ENCODE peak calls at places on chromosomes 6 and 20, in eight cellular contexts. J is CD4-positive, CD25-positive, alpha-beta regulatory T cell; V is AG04449; K is mesendoderm; L is trophoblast cell; G is tibial nerve; T is cardiac fibroblast; Z is choroid plexus epithelial cell. B is an unnamed sample.

GRCh38 chr6:108562503-108562993 is 1.8 kb downstream of the FOXO3 start:
- DNase-seq in J (no peak), V (no peak), K (peak), L (peak), G (peak), T (peak), Z (peak), B (peak)

GRCh38 chr20:41245086-41245707 is 72.3 kb downstream of the ZHX3 start:
- DNase-seq in J (no peak), V (no peak), K (no peak), L (no peak), G (no peak), T (peak), Z (peak), B (peak)

GRCh38 chr6:109867970-109868358 is 110.1 kb upstream of the GPR6 start:
- DNase-seq in J (no peak), V (no peak), K (no peak), L (no peak), G (no peak), T (peak), Z (peak), B (no peak)

GRCh38 chr20:63346131-63347080 is 14.7 kb downstream of the CHRNA4 start:
- DNase-seq in J (no peak), V (no peak), K (no peak), L (no peak), G (no peak), T (no peak), Z (no peak), B (no peak)

GRCh38 chr6:5333653-5334052 is 72.3 kb downstream of the FARS2 start:
- DNase-seq in J (no peak), V (peak), K (no peak), L (no peak), G (no peak), T (peak), Z (no peak), B (no peak)

GRCh38 chr6:115910147-115910546 is 150.5 kb downstream of the FRK start:
- DNase-seq in J (no peak), V (no peak), K (peak), L (no peak), G (no peak), T (no peak), Z (no peak), B (no peak)

GRCh38 chr20:11296951-11297350 is 620.7 kb upstream of the BTBD3 start:
- DNase-seq in J (no peak), V (no peak), K (peak), L (no peak), G (no peak), T (peak), Z (peak), B (peak)

GRCh38 chr20:2814587-2815051 is at the start of gene C20orf141:
- DNase-seq in J (no peak), V (peak), K (peak), L (peak), G (peak), T (peak), Z (peak), B (no peak)

GRCh38 chr20:25315418-25316210 is 67.7 kb downstream of the PYGB start:
- DNase-seq in J (no peak), V (no peak), K (no peak), L (no peak), G (no peak), T (peak), Z (peak), B (no peak)

GRCh38 chr20:33689973-33690372 is 3.8 kb upstream of the E2F1 start:
- DNase-seq in J (no peak), V (no peak), K (no peak), L (no peak), G (no peak), T (peak), Z (peak), B (no peak)

DNA sequence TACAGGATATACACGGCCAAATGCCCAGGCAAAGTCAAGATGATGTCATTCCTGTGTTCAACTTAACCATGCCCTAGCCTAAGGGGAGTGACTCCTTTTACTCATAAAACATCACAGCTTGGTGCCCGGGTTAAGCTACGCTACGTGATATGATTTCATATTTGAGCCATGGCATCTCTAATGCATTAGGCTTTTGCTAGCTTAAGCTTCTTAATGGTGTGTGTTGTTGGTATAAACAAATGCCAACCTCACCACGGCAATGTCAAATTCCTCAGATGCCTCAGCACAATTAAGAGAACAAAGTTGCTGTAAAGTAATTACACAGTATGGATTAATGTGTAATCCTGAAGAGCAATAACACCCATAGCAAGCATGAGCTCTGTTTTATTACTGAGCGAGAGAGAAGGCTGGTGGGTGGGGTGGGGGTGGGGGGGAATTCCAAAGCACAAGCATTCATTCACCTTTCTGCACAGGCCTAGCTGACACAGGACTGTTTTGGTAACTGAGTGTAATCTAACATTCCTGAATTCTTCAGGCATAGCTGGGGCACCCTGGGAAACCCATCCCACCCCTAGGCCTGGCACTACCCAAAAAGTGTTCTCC is 44.7 kb upstream of the CNKSR3 start:
- DNase-seq in J (no peak), V (no peak), K (peak), L (no peak), G (no peak), T (no peak), Z (peak), B (no peak)
- H3K4me3 ChIP-seq in J (no peak), V (no peak), K (no peak), L (no peak), G (no peak), T (no peak), Z (no peak), B (no peak)

DNA sequence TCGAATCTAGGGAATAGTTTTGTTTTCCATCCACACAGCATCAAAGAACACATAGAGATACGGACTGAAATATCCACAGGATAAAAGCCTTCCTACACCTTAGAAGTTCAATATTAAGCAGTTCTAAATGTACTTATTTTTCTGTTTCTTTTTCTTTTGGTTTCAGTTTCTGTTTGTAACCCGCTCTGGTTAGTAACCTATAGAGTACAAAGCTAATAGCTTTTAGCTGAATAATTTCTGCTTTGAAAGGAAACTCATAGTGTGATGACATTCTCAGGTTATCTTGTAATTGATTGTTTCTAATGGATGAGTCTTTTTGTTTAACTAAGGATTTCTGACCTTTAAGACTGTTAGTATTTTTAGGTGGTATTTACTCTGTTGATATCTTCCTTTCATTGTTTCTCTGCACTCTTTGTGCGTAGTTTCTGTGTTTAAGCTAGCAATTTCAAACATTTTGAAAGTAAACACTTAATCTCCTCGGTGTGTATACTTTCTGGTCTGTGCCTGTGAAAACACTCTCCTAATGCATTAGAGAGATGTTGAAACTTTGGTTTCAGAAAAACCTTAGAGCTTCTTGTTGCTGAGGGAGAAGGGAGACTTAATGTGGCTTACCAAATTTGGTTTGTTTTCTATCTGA is 385.5 kb downstream of the HDGFL1 start:
- DNase-seq in J (no peak), V (no peak), K (no peak), L (no peak), G (no peak), T (peak), Z (peak), B (no peak)
- H3K4me3 ChIP-seq in J (peak), V (no peak), K (no peak), L (no peak), G (peak), T (no peak), Z (peak), B (no peak)

DNA sequence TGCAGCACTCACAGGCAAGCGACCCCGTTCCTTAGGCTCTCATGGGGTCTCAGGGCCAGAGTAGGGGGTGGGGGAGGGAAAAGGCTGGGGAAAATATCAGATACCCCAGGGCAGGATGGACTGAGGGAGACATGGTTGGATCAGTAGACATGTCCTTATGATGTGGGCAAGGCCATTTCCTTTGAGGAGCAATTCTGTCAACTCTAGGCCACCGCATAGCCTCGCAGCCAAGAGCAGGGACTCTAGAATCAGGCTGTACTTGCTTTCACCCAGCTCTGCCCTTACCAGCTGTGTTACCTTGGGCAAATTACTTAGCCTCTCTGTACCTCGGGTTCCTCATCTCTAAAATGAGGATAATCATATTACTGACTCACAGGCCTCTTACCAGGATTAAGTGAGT is 2.2 kb upstream of the MAPK13 start:
- DNase-seq in J (no peak), V (no peak), K (no peak), L (no peak), G (no peak), T (no peak), Z (no peak), B (no peak)
- H3K4me3 ChIP-seq in J (no peak), V (no peak), K (no peak), L (no peak), G (no peak), T (no peak), Z (no peak), B (no peak)

DNA sequence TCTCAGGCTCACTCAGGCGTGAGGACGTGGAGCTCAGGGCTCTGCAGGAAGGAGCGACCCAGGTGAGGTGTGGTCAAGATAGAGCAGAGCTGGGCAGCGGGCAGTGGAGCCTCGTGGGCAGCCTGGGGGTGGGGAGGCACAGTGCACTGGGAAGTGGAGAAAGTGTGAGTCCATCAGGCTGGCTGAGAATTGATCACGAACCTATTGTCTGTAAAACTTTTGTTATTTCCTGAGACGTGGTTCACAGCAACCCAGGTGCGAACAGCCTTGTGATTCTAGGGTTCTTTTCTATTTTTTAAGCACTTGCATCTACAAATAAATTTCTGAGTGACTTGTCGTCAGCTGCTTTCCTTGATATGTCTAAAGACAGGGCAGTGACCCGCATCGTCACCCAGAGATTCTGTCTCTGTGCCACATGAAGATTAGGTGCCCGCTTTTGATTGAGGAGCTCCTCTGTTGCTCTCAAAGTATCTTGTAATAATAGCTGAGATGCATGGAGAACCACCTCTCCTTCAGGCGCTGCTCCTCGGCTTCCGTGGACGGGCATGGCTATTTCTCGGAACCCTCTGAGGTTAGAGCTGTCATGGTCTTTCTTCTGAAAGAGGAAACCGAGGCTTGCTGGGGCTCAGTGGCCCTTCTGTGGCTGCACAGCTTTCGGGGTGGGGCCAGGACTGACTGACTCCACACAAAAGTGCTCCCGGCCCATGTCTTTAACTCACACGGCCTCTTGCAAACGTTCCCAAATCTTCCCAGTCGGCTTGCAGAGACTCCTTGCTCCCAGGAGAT is 662 bp upstream of the CCR6 start:
- DNase-seq in J (no peak), V (no peak), K (no peak), L (no peak), G (no peak), T (no peak), Z (no peak), B (no peak)
- H3K4me3 ChIP-seq in J (peak), V (no peak), K (no peak), L (no peak), G (no peak), T (no peak), Z (no peak), B (no peak)

GRCh38 chr6:41570270-41570615 is 24.1 kb downstream of the FOXP4 start:
- DNase-seq in J (no peak), V (no peak), K (peak), L (no peak), G (no peak), T (no peak), Z (no peak), B (peak)
- H3K4me3 ChIP-seq in J (no peak), V (no peak), K (no peak), L (no peak), G (no peak), T (no peak), Z (no peak), B (peak)

GRCh38 chr6:149028767-149029405 is 282.1 kb downstream of the UST start:
- DNase-seq in J (peak), V (peak), K (peak), L (peak), G (peak), T (peak), Z (peak), B (peak)

GRCh38 chr6:149033454-149034241 is 283.9 kb upstream of the TAB2 start:
- DNase-seq in J (no peak), V (no peak), K (no peak), L (no peak), G (no peak), T (no peak), Z (no peak), B (no peak)

GRCh38 chr6:149031545-149032317 is 284.9 kb downstream of the UST start:
- DNase-seq in J (peak), V (peak), K (no peak), L (peak), G (no peak), T (peak), Z (peak), B (no peak)

GRCh38 chr6:149032599-149033405 is 284.7 kb upstream of the TAB2 start:
- DNase-seq in J (peak), V (peak), K (peak), L (peak), G (no peak), T (peak), Z (peak), B (no peak)

DNA sequence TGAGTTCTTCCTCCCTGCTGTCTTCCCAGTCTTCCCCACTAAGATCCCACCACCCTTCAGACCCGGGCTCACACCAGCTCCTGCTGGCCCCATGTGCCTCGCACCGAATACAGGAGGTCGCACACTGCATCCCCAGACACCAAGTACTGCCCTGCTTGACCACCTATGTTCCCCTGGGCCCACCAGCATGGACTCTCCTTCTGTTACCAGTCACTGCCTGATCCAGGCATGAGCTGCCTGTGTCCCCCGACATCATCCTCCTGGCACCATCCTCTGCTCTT is 285.3 kb upstream of the TAB2 start:
- DNase-seq in J (no peak), V (no peak), K (no peak), L (no peak), G (no peak), T (no peak), Z (no peak), B (no peak)
- H3K4me3 ChIP-seq in J (peak), V (peak), K (no peak), L (no peak), G (no peak), T (no peak), Z (peak), B (no peak)

GRCh38 chr6:6545616-6546317 is 42.8 kb upstream of the LY86 start:
- DNase-seq in J (no peak), V (no peak), K (no peak), L (no peak), G (no peak), T (no peak), Z (no peak), B (no peak)
- H3K4me3 ChIP-seq in J (no peak), V (no peak), K (peak), L (peak), G (peak), T (peak), Z (peak), B (peak)

DNA sequence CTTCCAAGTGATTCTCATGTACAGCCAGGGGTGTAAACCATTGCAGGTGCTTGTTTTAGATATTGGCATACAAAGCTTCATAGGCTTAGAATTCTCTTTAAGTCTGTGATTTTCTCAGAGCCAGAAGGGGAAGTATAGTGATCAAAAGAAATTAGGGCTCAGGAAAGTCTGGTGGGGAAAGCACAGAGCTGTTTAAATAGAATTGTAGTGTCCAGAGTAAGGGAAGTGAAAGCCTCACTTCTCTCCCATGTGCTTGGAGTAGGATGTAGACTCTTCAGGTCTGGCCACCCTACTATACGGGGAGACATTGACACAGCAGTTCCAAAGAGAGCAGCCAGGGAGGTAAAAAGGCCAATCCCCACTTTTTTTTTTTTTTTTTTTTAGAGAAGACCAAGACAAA is 10.4 kb downstream of the GCNT2 start:
- DNase-seq in J (no peak), V (no peak), K (no peak), L (no peak), G (no peak), T (no peak), Z (no peak), B (no peak)
- H3K4me3 ChIP-seq in J (peak), V (no peak), K (no peak), L (no peak), G (no peak), T (no peak), Z (no peak), B (no peak)

B was measured in neural progenitor cell.